ENCODE peak calls at places on chromosomes 2 and 18, in five cellular contexts. One of them, this sample, is unnamed.

GRCh38 chr2:231522418-231523180 is 7.6 kb downstream of the NMUR1 start:
- DNase-seq in OCI-LY7: no peak
- DNase-seq in mammary epithelial cell: no peak
- DNase-seq in astrocyte: peak
- DNase-seq in A673: no peak
- DNase-seq in this sample: no peak

GRCh38 chr2:30622452-30622851 is 175.4 kb downstream of the LCLAT1 start:
- DNase-seq in OCI-LY7: no peak
- DNase-seq in mammary epithelial cell: no peak
- DNase-seq in astrocyte: no peak
- DNase-seq in A673: no peak
- DNase-seq in this sample: no peak

GRCh38 chr18:59536181-59536580 is 161.0 kb downstream of the CCBE1 start:
- DNase-seq in OCI-LY7: no peak
- DNase-seq in mammary epithelial cell: no peak
- DNase-seq in astrocyte: no peak
- DNase-seq in A673: no peak
- DNase-seq in this sample: no peak

GRCh38 chr2:43405829-43406228 is 179.4 kb upstream of the ZFP36L2 start:
- DNase-seq in OCI-LY7: no peak
- DNase-seq in mammary epithelial cell: no peak
- DNase-seq in astrocyte: no peak
- DNase-seq in A673: no peak
- DNase-seq in this sample: no peak

GRCh38 chr18:76456018-76456750 is 38.9 kb downstream of the ZNF516 start:
- DNase-seq in OCI-LY7: no peak
- DNase-seq in mammary epithelial cell: no peak
- DNase-seq in astrocyte: no peak
- DNase-seq in A673: no peak
- DNase-seq in this sample: no peak

GRCh38 chr2:30267161-30267568 is 35.8 kb downstream of the LBH start:
- DNase-seq in OCI-LY7: no peak
- DNase-seq in mammary epithelial cell: no peak
- DNase-seq in astrocyte: no peak
- DNase-seq in A673: no peak
- DNase-seq in this sample: no peak

GRCh38 chr2:157933549-157933948 is 57.4 kb upstream of the ACVR1 start:
- DNase-seq in OCI-LY7: no peak
- DNase-seq in mammary epithelial cell: no peak
- DNase-seq in astrocyte: no peak
- DNase-seq in A673: peak
- DNase-seq in this sample: no peak

GRCh38 chr2:39780825-39781600 is 2.0 kb upstream of the THUMPD2 start:
- DNase-seq in OCI-LY7: no peak
- DNase-seq in mammary epithelial cell: no peak
- DNase-seq in astrocyte: no peak
- DNase-seq in A673: no peak
- DNase-seq in this sample: no peak

GRCh38 chr2:102967451-102967850 is 205.6 kb downstream of the TMEM182 start:
- DNase-seq in OCI-LY7: no peak
- DNase-seq in mammary epithelial cell: no peak
- DNase-seq in astrocyte: peak
- DNase-seq in A673: no peak
- DNase-seq in this sample: peak

GRCh38 chr2:233210843-233211600 is 40.5 kb upstream of the ATG16L1 start:
- DNase-seq in OCI-LY7: no peak
- DNase-seq in mammary epithelial cell: peak
- DNase-seq in astrocyte: peak
- DNase-seq in A673: peak
- DNase-seq in this sample: peak

GRCh38 chr18:77000527-77000926 is 132.1 kb downstream of the MBP start:
- DNase-seq in OCI-LY7: peak
- DNase-seq in mammary epithelial cell: peak
- DNase-seq in astrocyte: peak
- DNase-seq in A673: peak
- DNase-seq in this sample: peak

GRCh38 chr2:9196637-9197036 is 10.0 kb upstream of the ASAP2 start:
- DNase-seq in OCI-LY7: no peak
- DNase-seq in mammary epithelial cell: no peak
- DNase-seq in astrocyte: no peak
- DNase-seq in A673: no peak
- DNase-seq in this sample: no peak

GRCh38 chr2:142946941-142947340 is 69.5 kb downstream of the KYNU start:
- DNase-seq in OCI-LY7: no peak
- DNase-seq in mammary epithelial cell: peak
- DNase-seq in astrocyte: peak
- DNase-seq in A673: no peak
- DNase-seq in this sample: no peak

GRCh38 chr18:44937985-44938384 is 257.3 kb downstream of the SETBP1 start:
- DNase-seq in OCI-LY7: no peak
- DNase-seq in mammary epithelial cell: no peak
- DNase-seq in astrocyte: no peak
- DNase-seq in A673: peak
- DNase-seq in this sample: no peak

GRCh38 chr2:64203131-64204005 is 59.1 kb upstream of the PELI1 start:
- DNase-seq in OCI-LY7: no peak
- DNase-seq in mammary epithelial cell: peak
- DNase-seq in astrocyte: peak
- DNase-seq in A673: no peak
- DNase-seq in this sample: no peak

GRCh38 chr18:55387139-55387984 is 200.6 kb downstream of the TCF4 start:
- DNase-seq in OCI-LY7: no peak
- DNase-seq in mammary epithelial cell: no peak
- DNase-seq in astrocyte: peak
- DNase-seq in A673: no peak
- DNase-seq in this sample: no peak
- H3K27ac ChIP-seq in OCI-LY7: no peak
- H3K27ac ChIP-seq in mammary epithelial cell: no peak
- H3K27ac ChIP-seq in astrocyte: no peak
- H3K27ac ChIP-seq in A673: no peak
- H3K27ac ChIP-seq in this sample: no peak

GRCh38 chr2:112725545-112726457 is 5.0 kb downstream of the NT5DC4 start:
- DNase-seq in OCI-LY7: no peak
- DNase-seq in mammary epithelial cell: peak
- DNase-seq in astrocyte: no peak
- DNase-seq in A673: no peak
- DNase-seq in this sample: peak

GRCh38 chr2:112726487-112727190 is 5.8 kb downstream of the NT5DC4 start:
- DNase-seq in OCI-LY7: peak
- DNase-seq in mammary epithelial cell: peak
- DNase-seq in astrocyte: peak
- DNase-seq in A673: peak
- DNase-seq in this sample: peak

GRCh38 chr2:112723556-112723940 is 2.7 kb downstream of the NT5DC4 start:
- DNase-seq in OCI-LY7: no peak
- DNase-seq in mammary epithelial cell: no peak
- DNase-seq in astrocyte: no peak
- DNase-seq in A673: no peak
- DNase-seq in this sample: no peak

GRCh38 chr2:112723995-112724394 is 3.2 kb downstream of the NT5DC4 start:
- DNase-seq in OCI-LY7: no peak
- DNase-seq in mammary epithelial cell: no peak
- DNase-seq in astrocyte: no peak
- DNase-seq in A673: no peak
- DNase-seq in this sample: no peak

DNA sequence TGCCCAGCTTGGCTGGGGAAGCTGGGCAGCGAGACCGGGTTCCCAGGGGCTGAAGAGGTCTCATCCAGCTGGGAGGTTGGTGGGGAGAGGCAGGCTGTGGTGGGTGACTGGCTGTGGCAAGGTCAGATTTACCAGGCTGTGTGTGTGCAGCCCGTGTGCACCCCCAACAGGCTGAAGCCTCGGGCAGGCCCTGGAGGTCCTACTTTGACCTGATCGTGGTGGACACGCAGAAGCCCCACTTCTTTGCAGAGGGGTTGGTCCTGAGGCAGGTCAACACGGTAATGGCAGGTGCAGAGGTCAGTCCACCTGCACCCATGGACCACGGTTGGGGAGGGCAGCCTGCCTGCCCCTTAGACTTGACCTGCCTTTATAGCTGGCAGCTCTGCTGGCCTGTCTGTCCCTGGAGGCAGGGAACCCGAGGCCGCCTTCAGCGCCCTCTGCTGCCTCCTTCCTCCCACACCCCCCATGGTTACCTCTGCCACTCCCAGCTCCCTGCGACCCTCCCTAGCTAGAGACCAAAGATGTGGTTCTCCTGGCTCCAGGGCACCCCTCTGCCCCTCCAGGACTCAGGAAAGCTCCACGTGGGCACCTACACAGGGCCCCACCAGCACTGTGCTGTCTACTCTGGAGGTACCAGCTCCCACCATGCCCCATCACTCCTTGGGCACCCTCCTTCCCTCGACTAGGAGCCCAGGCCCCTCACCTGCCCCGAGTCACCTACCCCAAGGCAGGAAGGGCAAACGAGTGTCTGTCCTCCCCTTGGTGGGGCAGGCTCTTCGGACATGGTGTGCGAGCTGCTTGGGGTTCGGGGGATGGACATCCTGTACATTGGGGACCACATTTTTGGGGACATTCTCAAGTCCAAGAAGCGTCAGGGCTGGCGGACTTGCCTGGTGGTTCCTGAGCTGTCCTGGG is 4.0 kb downstream of the NT5DC4 start:
- DNase-seq in OCI-LY7: no peak
- DNase-seq in mammary epithelial cell: no peak
- DNase-seq in astrocyte: no peak
- DNase-seq in A673: no peak
- DNase-seq in this sample: peak
- TF ChIP-seq CTCF in OCI-LY7: peak
- TF ChIP-seq CTCF in mammary epithelial cell: peak
- TF ChIP-seq CTCF in astrocyte: no peak
- TF ChIP-seq CTCF in A673: peak
- TF ChIP-seq CTCF in this sample: no peak

GRCh38 chr2:71064110-71064611 is 4.3 kb upstream of the NAGK start:
- DNase-seq in OCI-LY7: peak
- DNase-seq in mammary epithelial cell: peak
- DNase-seq in astrocyte: no peak
- DNase-seq in A673: no peak
- DNase-seq in this sample: peak
- H3K27ac ChIP-seq in OCI-LY7: peak
- H3K27ac ChIP-seq in mammary epithelial cell: no peak
- H3K27ac ChIP-seq in astrocyte: no peak
- H3K27ac ChIP-seq in A673: no peak
- H3K27ac ChIP-seq in this sample: no peak

GRCh38 chr2:108925735-108926134 is 63.3 kb downstream of the EDAR start:
- DNase-seq in OCI-LY7: no peak
- DNase-seq in mammary epithelial cell: no peak
- DNase-seq in astrocyte: no peak
- DNase-seq in A673: no peak
- DNase-seq in this sample: no peak

GRCh38 chr2:108927936-108928659 is 60.9 kb downstream of the EDAR start:
- DNase-seq in OCI-LY7: peak
- DNase-seq in mammary epithelial cell: peak
- DNase-seq in astrocyte: peak
- DNase-seq in A673: peak
- DNase-seq in this sample: peak

GRCh38 chr2:108928660-108929377 is 60.2 kb downstream of the EDAR start:
- DNase-seq in OCI-LY7: no peak
- DNase-seq in mammary epithelial cell: no peak
- DNase-seq in astrocyte: no peak
- DNase-seq in A673: no peak
- DNase-seq in this sample: no peak

GRCh38 chr2:108926561-108927380 is 62.2 kb downstream of the EDAR start:
- DNase-seq in OCI-LY7: no peak
- DNase-seq in mammary epithelial cell: no peak
- DNase-seq in astrocyte: no peak
- DNase-seq in A673: no peak
- DNase-seq in this sample: no peak

DNA sequence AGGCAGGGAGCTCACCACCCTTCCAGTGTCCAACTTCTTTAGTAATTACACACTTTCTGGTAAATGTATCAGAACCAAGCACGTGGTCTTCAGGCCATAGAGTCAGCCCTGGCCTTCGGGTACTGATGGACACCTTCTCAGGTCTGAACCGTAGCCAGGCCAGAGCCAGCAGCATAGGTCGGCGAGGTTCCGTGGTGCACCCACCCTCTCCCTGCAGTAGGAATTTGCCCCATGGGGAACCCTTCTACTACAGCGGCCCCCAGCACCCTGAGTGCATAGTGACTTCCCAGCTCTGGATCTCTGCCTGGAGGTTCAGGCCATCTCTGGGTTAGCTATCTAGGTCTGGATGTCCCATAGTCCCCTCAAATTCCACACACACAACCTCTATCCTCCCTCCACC is 61.6 kb downstream of the EDAR start:
- DNase-seq in OCI-LY7: no peak
- DNase-seq in mammary epithelial cell: no peak
- DNase-seq in astrocyte: no peak
- DNase-seq in A673: no peak
- DNase-seq in this sample: no peak
- TF ChIP-seq CTCF in OCI-LY7: no peak
- TF ChIP-seq CTCF in mammary epithelial cell: no peak
- TF ChIP-seq CTCF in astrocyte: no peak
- TF ChIP-seq CTCF in A673: no peak
- TF ChIP-seq CTCF in this sample: no peak

GRCh38 chr2:85325466-85325811 is 2.4 kb downstream of the TGOLN2 start:
- DNase-seq in OCI-LY7: no peak
- DNase-seq in mammary epithelial cell: no peak
- DNase-seq in astrocyte: no peak
- DNase-seq in A673: no peak
- DNase-seq in this sample: no peak

GRCh38 chr2:85327757-85328617 is at the start of gene TGOLN2:
- DNase-seq in OCI-LY7: peak
- DNase-seq in mammary epithelial cell: peak
- DNase-seq in astrocyte: peak
- DNase-seq in A673: peak
- DNase-seq in this sample: peak

GRCh38 chr2:85326406-85326945 is 1.3 kb downstream of the TGOLN2 start:
- DNase-seq in OCI-LY7: peak
- DNase-seq in mammary epithelial cell: peak
- DNase-seq in astrocyte: no peak
- DNase-seq in A673: peak
- DNase-seq in this sample: peak

GRCh38 chr2:85329181-85329651 is 1.4 kb upstream of the TGOLN2 start:
- DNase-seq in OCI-LY7: no peak
- DNase-seq in mammary epithelial cell: no peak
- DNase-seq in astrocyte: no peak
- DNase-seq in A673: no peak
- DNase-seq in this sample: no peak

GRCh38 chr2:85326946-85327756 is 638 bp downstream of the TGOLN2 start:
- DNase-seq in OCI-LY7: peak
- DNase-seq in mammary epithelial cell: peak
- DNase-seq in astrocyte: no peak
- DNase-seq in A673: peak
- DNase-seq in this sample: peak
- H3K27ac ChIP-seq in OCI-LY7: peak
- H3K27ac ChIP-seq in mammary epithelial cell: peak
- H3K27ac ChIP-seq in astrocyte: peak
- H3K27ac ChIP-seq in A673: peak
- H3K27ac ChIP-seq in this sample: peak

GRCh38 chr18:8627107-8627472 is 17.9 kb downstream of the RAB12 start:
- DNase-seq in OCI-LY7: no peak
- DNase-seq in mammary epithelial cell: no peak
- DNase-seq in astrocyte: no peak
- DNase-seq in A673: no peak
- DNase-seq in this sample: no peak
- TF ChIP-seq CTCF in OCI-LY7: no peak
- TF ChIP-seq CTCF in mammary epithelial cell: no peak
- TF ChIP-seq CTCF in astrocyte: no peak
- TF ChIP-seq CTCF in A673: no peak
- TF ChIP-seq CTCF in this sample: no peak